ENCODE peak calls at places on chromosomes 16 and 17, in eight cellular contexts. M, V, K, L, U, Z, R and G are unnamed samples.

GRCh38 chr16:67101683-67102082 is 8.1 kb upstream of the PHAF1 start:
- DNase-seq in U (no peak), V (no peak), Z (no peak), R (no peak), K (no peak), M (no peak), L (no peak), G (no peak)

GRCh38 chr17:42118126-42118510 is 3.0 kb downstream of the KAT2A start:
- DNase-seq in Z (no peak), L (no peak), R (no peak), V (no peak), M (no peak), K (no peak), U (no peak), G (no peak)

GRCh38 chr16:55333690-55334089 is 9.7 kb downstream of the IRX6 start:
- DNase-seq in L (no peak), R (no peak), Z (no peak), K (no peak), V (no peak), U (peak), M (no peak), G (no peak)

GRCh38 chr16:69616082-69616481 is 50.3 kb downstream of the NFAT5 start:
- DNase-seq in V (no peak), R (no peak), U (no peak), Z (no peak), M (no peak), K (no peak), L (no peak), G (no peak)

GRCh38 chr16:680625-680945 is 375 bp downstream of the STUB1 start:
- DNase-seq in L (no peak), R (no peak), V (no peak), U (no peak), M (no peak), K (no peak), Z (no peak), G (no peak)

GRCh38 chr17:29715680-29716079 is 93.0 kb upstream of the CORO6 start:
- DNase-seq in M (no peak), L (no peak), K (no peak), U (no peak), V (no peak), Z (no peak), R (no peak), G (no peak)

GRCh38 chr17:58352843-58353719 is 1.1 kb upstream of the SUPT4H1 start:
- DNase-seq in V (peak), L (no peak), M (peak), R (no peak), Z (peak), U (peak), K (no peak), G (peak)

GRCh38 chr17:5467416-5467815 is 1.4 kb downstream of the DHX33 start:
- DNase-seq in Z (no peak), U (no peak), L (no peak), V (peak), M (no peak), K (no peak), R (no peak), G (no peak)

GRCh38 chr16:75908718-75909117 is 182.4 kb upstream of the CPHXL start:
- DNase-seq in L (no peak), K (no peak), M (no peak), U (no peak), R (no peak), Z (no peak), V (no peak), G (no peak)

GRCh38 chr16:565420-566330 is 1.1 kb upstream of the NHLRC4 start:
- DNase-seq in L (no peak), K (no peak), V (no peak), R (no peak), M (peak), U (no peak), Z (no peak), G (no peak)

GRCh38 chr17:42198897-42199296 is 4.6 kb upstream of the GHDC start:
- DNase-seq in V (no peak), Z (no peak), K (no peak), U (peak), L (no peak), R (no peak), M (no peak), G (no peak)

GRCh38 chr16:19940195-19940594 is 55.5 kb upstream of the GPRC5B start:
- DNase-seq in V (no peak), Z (no peak), L (no peak), M (no peak), R (no peak), U (no peak), K (no peak), G (no peak)

GRCh38 chr16:86076606-86077005 is 177.6 kb downstream of the IRF8 start:
- DNase-seq in K (no peak), L (no peak), R (no peak), U (no peak), Z (no peak), M (no peak), V (no peak), G (no peak)

GRCh38 chr16:56181401-56181800 is 9.9 kb upstream of the GNAO1 start:
- DNase-seq in U (no peak), R (no peak), M (no peak), K (no peak), V (no peak), L (no peak), Z (no peak), G (no peak)

GRCh38 chr16:89444151-89444723 is 46.1 kb downstream of the ANKRD11 start:
- DNase-seq in V (no peak), L (no peak), M (no peak), K (no peak), U (no peak), Z (no peak), R (no peak), G (no peak)

GRCh38 chr16:69397821-69398521 is 12.2 kb upstream of the TERF2 start:
- DNase-seq in R (peak), L (no peak), K (peak), M (peak), Z (peak), U (peak), V (peak), G (no peak)

GRCh38 chr17:77404812-77405581 is 264.2 kb downstream of the SEC14L1 start:
- DNase-seq in L (peak), M (peak), Z (peak), V (peak), K (peak), R (no peak), U (peak), G (peak)

GRCh38 chr16:4213721-4214120 is 28.2 kb downstream of the SRL start:
- DNase-seq in L (peak), K (no peak), Z (no peak), U (no peak), R (no peak), V (no peak), M (no peak), G (no peak)
- H3K4me3 ChIP-seq in L (no peak), K (no peak), Z (no peak), U (no peak), R (no peak), V (no peak), M (no peak), G (no peak)

DNA sequence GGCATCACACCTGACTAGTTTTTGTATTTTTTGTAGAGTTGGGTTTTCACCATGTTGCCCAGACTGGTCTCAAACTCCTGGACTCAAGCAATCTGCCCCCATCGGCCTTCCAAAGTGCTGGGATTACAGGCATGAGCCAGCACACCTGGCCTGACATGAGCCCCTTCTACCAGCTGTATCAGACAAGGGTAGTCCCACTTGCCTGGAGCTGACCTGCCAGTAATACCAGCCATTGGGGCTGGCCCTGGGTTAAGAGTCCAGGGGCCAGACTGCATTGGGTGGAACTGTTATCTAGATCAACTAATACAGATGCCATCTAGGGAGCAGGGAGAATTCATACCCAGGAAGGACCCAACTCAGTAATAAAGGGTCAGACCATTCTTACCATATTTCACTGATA is 28.1 kb downstream of the WSB1 start:
- DNase-seq in K (no peak), L (no peak), R (no peak), Z (no peak), U (no peak), M (no peak), V (no peak), G (no peak)
- TF ChIP-seq CTCF in K (no peak), L (no peak), R (no peak), Z (no peak), U (no peak), M (no peak), V (no peak), G (no peak)

DNA sequence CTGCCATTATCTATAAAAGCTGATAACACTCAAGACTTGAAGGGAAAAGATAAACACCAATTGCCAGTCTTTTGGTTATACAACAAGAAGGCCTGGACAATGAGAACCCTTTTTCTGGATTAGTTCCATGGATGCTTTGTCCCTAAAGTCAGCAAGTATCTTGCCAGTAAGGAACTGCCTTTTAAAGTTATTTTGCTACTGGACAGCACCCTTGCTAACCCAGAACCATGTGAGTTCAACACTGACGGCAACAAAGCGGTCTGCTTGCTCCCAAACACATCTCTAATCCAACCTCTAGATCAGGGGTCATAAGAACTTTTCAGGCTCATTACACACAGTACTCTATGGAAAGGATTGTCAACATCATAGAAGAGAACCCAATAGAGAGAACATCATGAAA is 25.3 kb upstream of the ABCA6 start:
- DNase-seq in M (no peak), R (no peak), U (no peak), V (no peak), Z (no peak), K (no peak), L (no peak), G (no peak)
- H3K27ac ChIP-seq in M (no peak), R (no peak), U (no peak), V (no peak), Z (no peak), K (no peak), L (no peak), G (no peak)

GRCh38 chr17:15651001-15651582 is 31.6 kb upstream of the FBXW10B start:
- DNase-seq in Z (peak), L (no peak), U (no peak), M (no peak), V (no peak), K (no peak), R (no peak), G (no peak)
- H3K4me3 ChIP-seq in Z (peak), L (peak), U (no peak), M (peak), V (peak), K (no peak), R (peak), G (peak)